ENCODE peak calls at places on chromosomes 3 and 15, in five cellular contexts. One of them, this sample, is unnamed.

GRCh38 chr3:39325223-39325622 is 4.3 kb upstream of the CCR8 start:
- DNase-seq in head of caudate nucleus: no peak
- DNase-seq in uterus: no peak
- DNase-seq in activated CD4-positive, CD25-positive, alpha-beta regulatory T cell: no peak
- DNase-seq in substantia nigra: no peak
- DNase-seq in this sample: no peak

GRCh38 chr15:78061963-78062427 is 15.5 kb downstream of the TBC1D2B start:
- DNase-seq in head of caudate nucleus: no peak
- DNase-seq in uterus: no peak
- DNase-seq in activated CD4-positive, CD25-positive, alpha-beta regulatory T cell: no peak
- DNase-seq in substantia nigra: no peak
- DNase-seq in this sample: no peak

GRCh38 chr3:4520013-4520881 is 27.1 kb downstream of the ITPR1 start:
- DNase-seq in head of caudate nucleus: no peak
- DNase-seq in uterus: no peak
- DNase-seq in activated CD4-positive, CD25-positive, alpha-beta regulatory T cell: no peak
- DNase-seq in substantia nigra: no peak
- DNase-seq in this sample: no peak

GRCh38 chr3:56986347-56986746 is 74.1 kb upstream of the SPATA12 start:
- DNase-seq in head of caudate nucleus: no peak
- DNase-seq in uterus: no peak
- DNase-seq in activated CD4-positive, CD25-positive, alpha-beta regulatory T cell: no peak
- DNase-seq in substantia nigra: no peak
- DNase-seq in this sample: no peak

GRCh38 chr3:60954049-60954448 is 297.2 kb downstream of the FHIT start:
- DNase-seq in head of caudate nucleus: no peak
- DNase-seq in uterus: no peak
- DNase-seq in activated CD4-positive, CD25-positive, alpha-beta regulatory T cell: no peak
- DNase-seq in substantia nigra: no peak
- DNase-seq in this sample: no peak

GRCh38 chr3:72295276-72295973 is 510.5 kb upstream of the PROK2 start:
- DNase-seq in head of caudate nucleus: no peak
- DNase-seq in uterus: no peak
- DNase-seq in activated CD4-positive, CD25-positive, alpha-beta regulatory T cell: no peak
- DNase-seq in substantia nigra: no peak
- DNase-seq in this sample: no peak

GRCh38 chr3:103829723-103830326 is 1395.0 kb downstream of the ZPLD1 start:
- DNase-seq in head of caudate nucleus: no peak
- DNase-seq in uterus: no peak
- DNase-seq in activated CD4-positive, CD25-positive, alpha-beta regulatory T cell: no peak
- DNase-seq in substantia nigra: no peak
- DNase-seq in this sample: no peak

GRCh38 chr3:161560006-161560637 is 63.5 kb downstream of the OTOL1 start:
- DNase-seq in head of caudate nucleus: peak; percentile 67
- DNase-seq in uterus: peak; percentile 25
- DNase-seq in activated CD4-positive, CD25-positive, alpha-beta regulatory T cell: no peak
- DNase-seq in substantia nigra: peak; percentile 11
- DNase-seq in this sample: no peak

GRCh38 chr3:71315431-71315830 is 268.1 kb downstream of the FOXP1 start:
- DNase-seq in head of caudate nucleus: no peak
- DNase-seq in uterus: no peak
- DNase-seq in activated CD4-positive, CD25-positive, alpha-beta regulatory T cell: no peak
- DNase-seq in substantia nigra: no peak
- DNase-seq in this sample: no peak

GRCh38 chr15:68333775-68334470 is 56.4 kb downstream of the FEM1B start:
- DNase-seq in head of caudate nucleus: no peak
- DNase-seq in uterus: peak; percentile 68
- DNase-seq in activated CD4-positive, CD25-positive, alpha-beta regulatory T cell: no peak
- DNase-seq in substantia nigra: no peak
- DNase-seq in this sample: no peak

GRCh38 chr3:149401215-149401925 is 23.9 kb upstream of the TM4SF1 start:
- DNase-seq in head of caudate nucleus: no peak
- DNase-seq in uterus: no peak
- DNase-seq in activated CD4-positive, CD25-positive, alpha-beta regulatory T cell: no peak
- DNase-seq in substantia nigra: no peak
- DNase-seq in this sample: no peak

GRCh38 chr15:48682949-48683651 is 37.6 kb upstream of the FBN1 start:
- DNase-seq in head of caudate nucleus: no peak
- DNase-seq in uterus: peak; percentile 21
- DNase-seq in activated CD4-positive, CD25-positive, alpha-beta regulatory T cell: no peak
- DNase-seq in substantia nigra: no peak
- DNase-seq in this sample: no peak

GRCh38 chr15:99536422-99537033 is 29.3 kb upstream of the MEF2A start:
- DNase-seq in head of caudate nucleus: peak; percentile 71
- DNase-seq in uterus: peak; percentile 36
- DNase-seq in activated CD4-positive, CD25-positive, alpha-beta regulatory T cell: no peak
- DNase-seq in substantia nigra: peak; percentile 9
- DNase-seq in this sample: no peak

GRCh38 chr3:66693461-66693912 is 192.7 kb upstream of the LRIG1 start:
- DNase-seq in head of caudate nucleus: peak; percentile 33
- DNase-seq in uterus: peak; percentile 29
- DNase-seq in activated CD4-positive, CD25-positive, alpha-beta regulatory T cell: no peak
- DNase-seq in substantia nigra: peak; percentile 25
- DNase-seq in this sample: no peak

GRCh38 chr3:184289426-184289938 is 9.6 kb upstream of the PSMD2 start:
- DNase-seq in head of caudate nucleus: peak; percentile 68
- DNase-seq in uterus: no peak
- DNase-seq in activated CD4-positive, CD25-positive, alpha-beta regulatory T cell: peak; percentile 19
- DNase-seq in substantia nigra: peak; percentile 4
- DNase-seq in this sample: peak; percentile 42

GRCh38 chr3:16048435-16049318 is 125.8 kb upstream of the GALNT15 start:
- DNase-seq in head of caudate nucleus: peak; percentile 57
- DNase-seq in uterus: peak; percentile 62
- DNase-seq in activated CD4-positive, CD25-positive, alpha-beta regulatory T cell: no peak
- DNase-seq in substantia nigra: peak; percentile 27
- DNase-seq in this sample: peak; percentile 3

GRCh38 chr3:193896419-193896818 is 239.5 kb upstream of the HES1 start:
- DNase-seq in head of caudate nucleus: no peak
- DNase-seq in uterus: no peak
- DNase-seq in activated CD4-positive, CD25-positive, alpha-beta regulatory T cell: no peak
- DNase-seq in substantia nigra: no peak
- DNase-seq in this sample: no peak

GRCh38 chr3:105490045-105490444 is 123.3 kb downstream of the ALCAM start:
- DNase-seq in head of caudate nucleus: no peak
- DNase-seq in uterus: no peak
- DNase-seq in activated CD4-positive, CD25-positive, alpha-beta regulatory T cell: no peak
- DNase-seq in substantia nigra: no peak
- DNase-seq in this sample: no peak

This sample was measured in T follicular helper cell.